ENCODE peak calls at places on chromosomes 5 and 9, in five cellular contexts. T is PC-9, D is OCI-LY7, X is upper lobe of right lung, W is IMR-90. G is an unnamed sample.

GRCh38 chr9:109627042-109627441 is 128.9 kb upstream of the PTPN3 start:
- DNase-seq in X (no peak), W (no peak), D (no peak), T (no peak), G (no peak)

GRCh38 chr9:93161801-93162635 is 21.9 kb upstream of the WNK2 start:
- DNase-seq in W (no peak), T (no peak), D (no peak), X (no peak), G (no peak)

GRCh38 chr9:107020040-107020530 is 157.1 kb downstream of the ZNF462 start:
- DNase-seq in D (peak), W (peak), X (no peak), T (peak), G (peak)

GRCh38 chr5:26227245-26227644 is 811.1 kb downstream of the CDH9 start:
- DNase-seq in W (no peak), X (no peak), D (no peak), T (no peak), G (no peak)

GRCh38 chr5:77943851-77944250 is 167.7 kb upstream of the TBCA start:
- DNase-seq in W (no peak), D (no peak), T (no peak), X (no peak), G (no peak)

GRCh38 chr9:69174645-69175487 is 789 bp downstream of the TJP2 start:
- DNase-seq in T (peak), W (peak), X (no peak), D (peak), G (peak)

GRCh38 chr9:15249042-15249818 is 57.8 kb downstream of the TTC39B start:
- DNase-seq in T (no peak), W (peak), X (no peak), D (no peak), G (no peak)

GRCh38 chr9:137428841-137429545 is 5.8 kb downstream of the NOXA1 start:
- DNase-seq in D (no peak), W (no peak), T (no peak), X (peak), G (no peak)

GRCh38 chr5:133236976-133237375 is 185.2 kb downstream of the HSPA4 start:
- DNase-seq in D (no peak), W (no peak), T (no peak), X (peak), G (no peak)

GRCh38 chr5:53170748-53171349 is 61.3 kb upstream of the MOCS2 start:
- DNase-seq in D (peak), W (peak), T (peak), X (no peak), G (peak)

GRCh38 chr5:102651466-102651865 is 103.6 kb upstream of the PAM start:
- DNase-seq in D (no peak), X (no peak), T (no peak), W (no peak), G (no peak)

GRCh38 chr9:127813739-127814226 is 11.1 kb downstream of the FPGS start:
- DNase-seq in T (no peak), W (no peak), D (no peak), X (no peak), G (no peak)

GRCh38 chr5:15034379-15034778 is 162.8 kb upstream of the ANKH start:
- DNase-seq in W (no peak), X (no peak), D (no peak), T (no peak), G (no peak)

GRCh38 chr5:67246108-67246507 is 49.5 kb upstream of the CD180 start:
- DNase-seq in W (peak), X (no peak), T (no peak), D (peak), G (peak)
- TF ChIP-seq CTCF in W (peak), X (peak), T (peak), D (peak), G (peak)

DNA sequence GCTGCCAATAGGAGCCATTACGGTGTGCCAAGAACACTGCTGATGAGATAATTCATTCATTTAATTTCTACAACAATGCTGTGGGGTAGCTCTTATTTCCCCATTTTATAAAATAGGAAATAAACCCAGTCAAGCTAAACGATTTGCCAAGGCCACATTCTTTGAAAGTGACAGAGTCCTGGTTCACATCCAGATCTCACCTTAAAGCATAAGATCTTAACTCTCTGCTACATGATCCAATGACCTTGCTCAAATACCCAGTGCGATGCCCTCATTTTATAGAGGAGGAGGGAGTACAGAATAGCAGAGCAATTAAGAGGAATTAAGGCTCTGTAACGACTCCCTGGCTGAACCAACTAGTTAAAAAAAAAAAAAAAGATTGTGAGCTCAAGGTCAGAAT is 5.0 kb downstream of the PDE6A start:
- DNase-seq in T (peak), D (no peak), W (no peak), X (no peak), G (no peak)
- H3K4me3 ChIP-seq in T (peak), D (no peak), W (no peak), X (no peak), G (no peak)

GRCh38 chr5:138287252-138287651 is 12.8 kb upstream of the GFRA3 start:
- DNase-seq in D (no peak), X (no peak), T (no peak), W (no peak), G (no peak)
- TF ChIP-seq CTCF in D (no peak), X (no peak), T (no peak), W (no peak), G (no peak)

DNA sequence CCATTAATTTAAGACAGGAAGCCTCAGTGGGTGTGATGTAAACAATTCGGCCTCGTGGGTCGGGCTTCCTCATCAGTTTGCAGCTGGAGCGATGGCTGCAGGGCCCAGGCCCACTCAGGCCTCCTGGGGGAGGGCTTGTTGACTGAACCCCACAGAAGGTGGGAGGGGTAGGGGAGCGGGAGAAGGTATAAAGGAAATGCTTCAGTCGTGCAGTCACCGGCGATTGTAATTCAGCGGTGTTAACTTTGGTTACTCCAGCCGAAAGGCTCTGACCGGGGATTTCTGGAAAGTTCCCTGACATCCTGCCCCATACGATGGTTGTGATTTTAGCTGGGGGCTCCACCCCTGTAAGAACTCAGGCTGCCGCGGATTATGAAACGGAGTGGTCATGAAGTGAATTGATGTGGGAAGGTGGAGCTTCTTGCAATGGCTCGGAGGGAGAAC is 215.3 kb downstream of the PDZD2 start:
- DNase-seq in X (peak), W (peak), D (no peak), T (no peak), G (no peak)
- H3K4me3 ChIP-seq in X (peak), W (peak), D (no peak), T (no peak), G (no peak)

GRCh38 chr9:132698989-132699388 is 28.7 kb downstream of the GTF3C4 start:
- DNase-seq in X (no peak), W (no peak), D (no peak), T (no peak), G (no peak)

GRCh38 chr9:132697230-132697629 is 27.0 kb downstream of the GTF3C4 start:
- DNase-seq in D (peak), X (no peak), T (no peak), W (no peak), G (no peak)

GRCh38 chr9:132699926-132700325 is 29.7 kb downstream of the GTF3C4 start:
- DNase-seq in X (no peak), W (peak), D (no peak), T (no peak), G (no peak)

DNA sequence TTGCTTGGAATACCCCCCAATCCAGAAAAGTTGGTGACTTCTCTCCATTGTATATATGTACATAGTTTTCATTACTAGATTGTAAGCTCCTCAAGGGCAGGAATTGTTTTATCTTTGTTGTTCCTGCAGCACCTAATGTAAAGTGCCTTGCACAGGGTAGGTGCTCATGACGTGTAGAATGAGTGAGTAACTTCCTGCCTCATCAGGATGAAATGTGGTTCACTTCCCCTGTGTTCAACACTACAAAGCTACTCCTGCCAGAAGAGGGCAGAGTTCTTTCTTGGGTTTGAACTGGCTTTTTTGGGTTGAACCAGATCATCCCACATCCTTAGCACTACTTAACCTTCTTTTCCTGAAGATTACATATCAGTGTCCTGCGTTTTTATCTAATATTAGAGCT is 23.9 kb downstream of the GTF3C4 start:
- DNase-seq in X (no peak), T (no peak), W (peak), D (peak), G (peak)
- TF ChIP-seq CTCF in X (peak), T (peak), W (peak), D (peak), G (no peak)

GRCh38 chr5:75616286-75616810 is 5.1 kb downstream of the ANKDD1B start:
- DNase-seq in X (no peak), W (no peak), T (no peak), D (no peak), G (no peak)
- H3K4me3 ChIP-seq in X (no peak), W (no peak), T (no peak), D (no peak), G (no peak)

DNA sequence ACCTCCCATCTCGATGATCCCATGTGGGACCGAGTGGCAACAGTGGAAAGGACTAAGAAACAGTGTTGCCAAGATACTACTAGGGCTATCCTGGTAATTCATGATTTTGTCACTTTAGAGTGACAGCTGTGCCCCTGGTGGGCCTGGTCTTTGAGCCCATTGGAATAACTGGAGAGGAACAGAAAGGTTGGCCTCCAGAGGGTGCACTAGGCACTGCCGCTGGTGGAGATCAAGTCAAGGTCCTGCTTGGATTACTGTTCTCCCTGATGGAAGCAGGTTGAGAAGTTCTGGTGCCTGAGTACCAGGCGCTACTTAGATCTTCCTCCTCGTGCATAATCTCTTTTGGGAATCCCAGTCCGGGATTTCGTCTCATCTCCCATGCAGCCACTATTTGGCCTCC is 129.6 kb downstream of the SEC61B start:
- DNase-seq in D (peak), X (no peak), T (no peak), W (no peak), G (no peak)
- TF ChIP-seq CTCF in D (no peak), X (no peak), T (no peak), W (no peak), G (no peak)

GRCh38 chr9:131255731-131256197 is 20.5 kb downstream of the FAM78A start:
- DNase-seq in X (no peak), T (no peak), D (no peak), W (no peak), G (peak)
- H3K4me3 ChIP-seq in X (no peak), T (no peak), D (peak), W (no peak), G (peak)

G was measured in GM12865.